ENCODE peak calls at places on chromosomes 1 and 21, in eight cellular contexts. Z is transverse colon; J is CD8-positive, alpha-beta T cell; G is PC-3; I is CD4-positive, alpha-beta memory T cell; A is kidney epithelial cell; R is H7; D is IMR-90. B is an unnamed sample.
A peak's percentile ranks its signal among the peaks of the same experiment; 100 is the strongest.

GRCh38 chr1:244347942-244348341 is 103.8 kb downstream of the ADSS2 start:
- DNase-seq in J (no peak), A (no peak), D (peak; percentile 33), Z (peak; percentile 59), I (no peak), R (no peak), G (peak; percentile 87), B (peak; percentile 84)

GRCh38 chr1:42747125-42747524 is 7.1 kb upstream of the CLDN19 start:
- DNase-seq in G (peak; percentile 31), J (peak; percentile 28), D (no peak), A (no peak), I (peak; percentile 17), R (peak; percentile 87), Z (peak; percentile 54), B (no peak)

GRCh38 chr1:204584699-204585372 is 68.6 kb downstream of the MDM4 start:
- DNase-seq in A (no peak), I (peak; percentile 29), R (peak; percentile 63), Z (peak; percentile 31), J (no peak), D (no peak), G (no peak), B (no peak)

GRCh38 chr1:56424744-56425493 is 154.4 kb downstream of the PLPP3 start:
- DNase-seq in A (peak; percentile 47), I (no peak), G (peak; percentile 74), R (no peak), J (no peak), D (peak; percentile 71), Z (no peak), B (peak; percentile 23)

GRCh38 chr1:41411229-41411628 is 50.0 kb downstream of the FOXO6 start:
- DNase-seq in J (no peak), A (no peak), Z (no peak), D (no peak), R (no peak), G (peak; percentile 57), I (no peak), B (no peak)

GRCh38 chr21:34936874-34937563 is 112.1 kb downstream of the RUNX1 start:
- DNase-seq in J (no peak), R (no peak), Z (no peak), I (no peak), D (no peak), A (no peak), G (peak; percentile 59), B (no peak)

GRCh38 chr21:17818158-17819113 is 720 bp downstream of the C21orf91 start:
- DNase-seq in A (no peak), R (no peak), G (peak; percentile 56), D (peak; percentile 23), J (peak; percentile 18), I (peak; percentile 49), Z (peak; percentile 41), B (peak; percentile 45)

GRCh38 chr1:197865809-197866208 is 36.6 kb upstream of the C1orf53 start:
- DNase-seq in Z (no peak), J (no peak), A (no peak), D (no peak), R (no peak), G (no peak), I (no peak), B (no peak)

GRCh38 chr1:216430744-216431143 is 7.5 kb upstream of the USH2A start:
- DNase-seq in I (no peak), J (no peak), D (no peak), R (no peak), Z (no peak), A (no peak), G (no peak), B (no peak)

GRCh38 chr1:75707191-75707590 is 17.3 kb upstream of the ACADM start:
- DNase-seq in I (no peak), D (no peak), A (no peak), G (peak; percentile 49), R (no peak), J (no peak), Z (no peak), B (peak; percentile 24)

GRCh38 chr1:221437924-221438323 is 304.0 kb downstream of the DUSP10 start:
- DNase-seq in J (no peak), A (no peak), G (peak; percentile 79), R (no peak), D (peak; percentile 90), Z (no peak), I (no peak), B (peak; percentile 88)

GRCh38 chr1:238892612-238893011 is 493.8 kb upstream of the CHRM3 start:
- DNase-seq in D (no peak), I (no peak), J (no peak), A (peak; percentile 44), R (no peak), G (peak; percentile 96), Z (no peak), B (no peak)

GRCh38 chr1:24483441-24483840 is 19.2 kb upstream of the RCAN3 start:
- DNase-seq in A (no peak), I (peak; percentile 41), Z (no peak), R (no peak), J (no peak), D (no peak), G (no peak), B (no peak)

GRCh38 chr1:181482521-181483083 is 715 bp upstream of the CACNA1E start:
- DNase-seq in D (peak; percentile 0), I (no peak), A (no peak), G (no peak), R (peak; percentile 92), J (no peak), Z (peak; percentile 11), B (no peak)

GRCh38 chr1:91381844-91382243 is 22.8 kb downstream of the HFM1 start:
- DNase-seq in I (no peak), J (no peak), R (no peak), G (no peak), Z (no peak), A (no peak), D (peak; percentile 1), B (no peak)

GRCh38 chr1:158153179-158153578 is 27.5 kb upstream of the CD1D start:
- DNase-seq in A (no peak), I (no peak), G (no peak), R (no peak), J (no peak), Z (no peak), D (peak; percentile 13), B (no peak)

GRCh38 chr1:153697191-153697872 is 18.8 kb downstream of the NPR1 start:
- DNase-seq in Z (no peak), I (no peak), D (no peak), R (peak; percentile 89), A (peak; percentile 79), J (no peak), G (peak; percentile 78), B (peak; percentile 86)

GRCh38 chr1:168792142-168792541 is 63.1 kb upstream of the DPT start:
- DNase-seq in D (no peak), Z (no peak), I (no peak), G (no peak), J (no peak), A (no peak), R (no peak), B (no peak)

GRCh38 chr1:111988743-111989453 is 570 bp downstream of the KCND3 start:
- DNase-seq in Z (peak; percentile 13), D (no peak), I (no peak), A (no peak), J (no peak), R (peak; percentile 82), G (no peak), B (no peak)

DNA sequence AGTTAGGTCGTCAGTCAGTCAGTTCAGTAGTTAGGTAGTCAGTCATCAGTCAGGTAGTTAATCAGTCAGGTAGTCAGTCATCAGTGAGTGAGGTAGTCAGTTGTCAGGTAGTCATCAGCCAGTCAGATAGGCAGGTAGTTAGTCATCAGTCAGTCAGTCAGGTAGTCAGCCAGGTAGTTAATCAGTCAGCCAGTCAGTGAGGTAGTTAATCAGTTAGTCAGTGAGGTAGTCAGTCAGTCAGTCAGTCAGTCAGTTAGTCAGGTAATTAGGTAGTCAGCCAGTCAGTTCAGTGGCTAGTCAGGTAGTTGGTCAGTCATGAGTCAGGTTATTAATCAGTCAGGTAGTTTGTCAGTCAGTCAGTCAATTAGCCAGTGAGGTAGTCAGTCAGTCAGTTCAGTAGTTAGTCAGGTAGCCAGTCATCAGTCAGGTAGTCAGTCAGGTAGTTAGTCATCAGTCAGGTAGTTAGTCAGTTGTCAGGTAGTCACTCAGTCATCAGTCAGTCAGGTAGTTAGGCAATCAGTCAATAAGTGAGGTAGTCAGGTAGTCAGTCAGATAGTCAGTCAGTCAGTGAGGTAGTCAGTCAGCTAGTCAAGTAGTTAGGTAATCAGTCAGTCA is 16.3 kb downstream of the KRTAP10-1 start:
- DNase-seq in Z (no peak), J (no peak), I (no peak), G (peak; percentile 41), D (no peak), A (no peak), R (no peak), B (no peak)
- H3K4me3 ChIP-seq in Z (no peak overlapping the region), J (no peak overlapping the region), I (no peak overlapping the region), G (no peak overlapping the region), D (no peak overlapping the region), A (no peak overlapping the region), R (no peak overlapping the region), B (no peak overlapping the region)

DNA sequence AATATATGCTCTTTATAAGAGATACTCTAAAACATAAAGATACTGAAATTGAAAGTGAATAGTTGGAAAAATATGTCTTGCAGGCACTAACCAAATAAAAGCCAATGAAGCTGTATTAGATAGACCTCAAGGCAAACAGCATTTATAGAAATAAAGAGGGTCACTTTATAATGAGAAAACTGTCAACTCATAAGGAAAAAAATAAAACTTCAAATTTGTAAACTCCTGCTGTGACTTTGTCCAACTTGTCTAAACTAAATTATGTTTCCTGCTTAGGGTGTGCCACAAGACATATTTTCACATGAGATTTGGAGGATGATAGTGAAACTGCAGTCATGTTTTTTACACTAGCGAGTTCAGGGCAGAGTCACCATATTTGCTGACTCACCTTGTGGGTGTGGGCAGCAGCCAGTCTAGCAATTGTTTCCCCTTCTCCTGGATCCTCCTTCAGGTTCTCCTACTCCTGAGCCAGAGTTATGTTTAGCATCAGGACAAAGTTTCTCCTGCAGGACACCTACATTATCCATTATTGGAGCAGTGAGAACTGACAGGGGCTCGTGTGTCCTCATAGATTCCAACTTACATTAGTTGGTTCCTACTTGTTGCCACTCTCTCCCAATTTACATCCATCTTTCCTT is 43.8 kb downstream of the CD53 start:
- DNase-seq in Z (no peak), J (no peak), I (peak; percentile 19), A (peak; percentile 9), R (no peak), G (peak; percentile 72), D (peak; percentile 19), B (peak; percentile 26)
- H3K4me3 ChIP-seq in Z (no peak overlapping the region), J (no peak overlapping the region), I (no peak overlapping the region), A (no peak overlapping the region), R (no peak overlapping the region), G (peak overlapping the region; percentile 60), D (peak overlapping the region; percentile 15), B (no peak overlapping the region)

DNA sequence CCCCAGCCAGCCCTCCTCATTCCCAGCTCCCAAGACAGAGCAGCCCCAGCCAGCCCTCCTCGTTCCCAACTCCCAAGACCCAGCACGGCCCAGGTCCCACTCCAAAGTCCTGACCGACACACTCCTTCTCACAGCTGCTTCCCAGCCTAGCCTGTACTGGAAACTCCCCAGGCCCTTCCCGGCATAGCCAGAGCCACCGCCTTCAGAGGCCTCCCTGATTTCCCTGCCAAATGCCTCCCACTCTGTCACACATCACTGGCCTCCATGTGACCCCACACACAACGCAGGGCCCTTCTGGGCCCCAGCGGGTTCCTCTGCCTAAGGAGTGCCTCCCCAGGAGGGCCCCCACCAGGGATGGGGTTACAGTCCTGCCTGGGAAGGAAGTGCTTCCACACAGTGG is 2.8 kb downstream of the UBE2J2 start:
- DNase-seq in I (no peak), G (no peak), D (peak; percentile 69), Z (no peak), J (no peak), A (no peak), R (peak; percentile 37), B (peak; percentile 66)
- H3K4me3 ChIP-seq in I (no peak overlapping the region), G (peak overlapping the region; percentile 96), D (peak overlapping the region; percentile 3), Z (no peak overlapping the region), J (no peak overlapping the region), A (no peak overlapping the region), R (no peak overlapping the region), B (peak overlapping the region; percentile 33)

GRCh38 chr1:170675825-170676224 is 11.9 kb downstream of the PRRX1 start:
- DNase-seq in J (no peak), D (no peak), I (no peak), R (no peak), G (no peak), A (no peak), Z (no peak), B (peak; percentile 52)
- H3K4me3 ChIP-seq in J (no peak overlapping the region), D (no peak overlapping the region), I (no peak overlapping the region), R (no peak overlapping the region), G (no peak overlapping the region), A (no peak overlapping the region), Z (no peak overlapping the region), B (no peak overlapping the region)

B was measured in fibroblast of villous mesenchyme.